ENCODE peak calls at places on chromosome 4, in ten cellular contexts. H, N, F, K, A, U, G, B, J and I are unnamed samples.

GRCh38 chr4:54942735-54943134 is 182.7 kb downstream of the KDR start:
- DNase-seq in H (no peak), N (no peak), F (no peak), K (peak), A (no peak), U (no peak), G (no peak), B (no peak), J (no peak), I (no peak)

GRCh38 chr4:17717301-17717700 is 64.1 kb downstream of the FAM184B start:
- DNase-seq in H (no peak), N (no peak), F (no peak), K (no peak), A (no peak), U (no peak), G (no peak), B (no peak), J (no peak), I (no peak)

GRCh38 chr4:98529970-98530569 is 128.3 kb downstream of the TSPAN5 start:
- DNase-seq in H (no peak), N (no peak), F (no peak), K (no peak), A (no peak), U (no peak), G (no peak), B (no peak), J (no peak), I (no peak)

GRCh38 chr4:55251352-55251751 is 94.7 kb upstream of the SRD5A3 start:
- DNase-seq in H (no peak), N (no peak), F (no peak), K (no peak), A (no peak), U (no peak), G (no peak), B (no peak), J (no peak), I (no peak)

GRCh38 chr4:143281507-143282169 is 55.0 kb upstream of the GAB1 start:
- DNase-seq in H (no peak), N (no peak), F (peak), K (no peak), A (no peak), U (no peak), G (no peak), B (no peak), J (no peak), I (no peak)

GRCh38 chr4:174119818-174120217 is 163.6 kb downstream of the FBXO8 start:
- DNase-seq in H (no peak), N (no peak), F (no peak), K (no peak), A (no peak), U (no peak), G (no peak), B (no peak), J (no peak), I (no peak)

GRCh38 chr4:60934896-60935295 is 265.2 kb upstream of the ADGRL3 start:
- DNase-seq in H (no peak), N (no peak), F (no peak), K (no peak), A (no peak), U (no peak), G (no peak), B (no peak), J (no peak), I (no peak)

GRCh38 chr4:108774809-108775530 is 12.1 kb upstream of the ETNPPL start:
- DNase-seq in H (peak), N (peak), F (no peak), K (no peak), A (peak), U (no peak), G (no peak), B (no peak), J (no peak), I (peak)

GRCh38 chr4:41360911-41361830 is 104.4 kb downstream of the UCHL1 start:
- DNase-seq in H (peak), N (peak), F (no peak), K (no peak), A (peak), U (no peak), G (no peak), B (peak), J (peak), I (peak)

GRCh38 chr4:73018595-73018994 is 50.9 kb downstream of the COX18 start:
- DNase-seq in H (no peak), N (no peak), F (no peak), K (no peak), A (no peak), U (no peak), G (no peak), B (no peak), J (no peak), I (no peak)

GRCh38 chr4:12145106-12145505 is 716.4 kb upstream of the HS3ST1 start:
- DNase-seq in H (no peak), N (no peak), F (no peak), K (no peak), A (no peak), U (no peak), G (no peak), B (no peak), J (no peak), I (no peak)

GRCh38 chr4:2936773-2937145 is 26.4 kb downstream of the NOP14 start:
- DNase-seq in H (peak), N (no peak), F (peak), K (peak), A (no peak), U (peak), G (no peak), B (no peak), J (peak), I (no peak)

GRCh38 chr4:3516836-3517730 is 15.1 kb downstream of the LRPAP1 start:
- DNase-seq in H (peak), N (no peak), F (no peak), K (no peak), A (no peak), U (peak), G (no peak), B (no peak), J (peak), I (no peak)

GRCh38 chr4:54384563-54384962 is 155.5 kb downstream of the PDGFRA start:
- DNase-seq in H (no peak), N (peak), F (peak), K (no peak), A (peak), U (no peak), G (no peak), B (no peak), J (no peak), I (peak)

GRCh38 chr4:81965911-81966310 is 407.9 kb downstream of the HNRNPD start:
- DNase-seq in H (no peak), N (no peak), F (no peak), K (no peak), A (no peak), U (no peak), G (no peak), B (no peak), J (no peak), I (no peak)

GRCh38 chr4:63922146-63922545 is 487.1 kb downstream of the TECRL start:
- DNase-seq in H (no peak), N (no peak), F (no peak), K (no peak), A (no peak), U (no peak), G (no peak), B (no peak), J (no peak), I (no peak)

GRCh38 chr4:112332398-112332797 is 35.2 kb downstream of the ALPK1 start:
- DNase-seq in H (no peak), N (no peak), F (no peak), K (no peak), A (no peak), U (no peak), G (no peak), B (no peak), J (no peak), I (no peak)

GRCh38 chr4:20992002-20992401 is 291.7 kb downstream of the PACRGL start:
- DNase-seq in H (no peak), N (no peak), F (no peak), K (no peak), A (no peak), U (no peak), G (no peak), B (no peak), J (no peak), I (no peak)

GRCh38 chr4:184476660-184477059 is 2.3 kb upstream of the IRF2 start:
- DNase-seq in H (no peak), N (no peak), F (no peak), K (peak), A (no peak), U (no peak), G (no peak), B (no peak), J (no peak), I (no peak)
- H3K27ac ChIP-seq in H (peak), N (peak), F (no peak), K (peak), A (no peak), U (no peak), G (no peak), B (peak), J (no peak), I (peak)

GRCh38 chr4:184824776-184825393 is 883 bp downstream of the ACSL1 start:
- DNase-seq in H (peak), N (peak), F (no peak), K (peak), A (no peak), U (no peak), G (no peak), B (no peak), J (no peak), I (no peak)
- H3K27ac ChIP-seq in H (peak), N (peak), F (no peak), K (peak), A (peak), U (no peak), G (no peak), B (no peak), J (peak), I (peak)

DNA sequence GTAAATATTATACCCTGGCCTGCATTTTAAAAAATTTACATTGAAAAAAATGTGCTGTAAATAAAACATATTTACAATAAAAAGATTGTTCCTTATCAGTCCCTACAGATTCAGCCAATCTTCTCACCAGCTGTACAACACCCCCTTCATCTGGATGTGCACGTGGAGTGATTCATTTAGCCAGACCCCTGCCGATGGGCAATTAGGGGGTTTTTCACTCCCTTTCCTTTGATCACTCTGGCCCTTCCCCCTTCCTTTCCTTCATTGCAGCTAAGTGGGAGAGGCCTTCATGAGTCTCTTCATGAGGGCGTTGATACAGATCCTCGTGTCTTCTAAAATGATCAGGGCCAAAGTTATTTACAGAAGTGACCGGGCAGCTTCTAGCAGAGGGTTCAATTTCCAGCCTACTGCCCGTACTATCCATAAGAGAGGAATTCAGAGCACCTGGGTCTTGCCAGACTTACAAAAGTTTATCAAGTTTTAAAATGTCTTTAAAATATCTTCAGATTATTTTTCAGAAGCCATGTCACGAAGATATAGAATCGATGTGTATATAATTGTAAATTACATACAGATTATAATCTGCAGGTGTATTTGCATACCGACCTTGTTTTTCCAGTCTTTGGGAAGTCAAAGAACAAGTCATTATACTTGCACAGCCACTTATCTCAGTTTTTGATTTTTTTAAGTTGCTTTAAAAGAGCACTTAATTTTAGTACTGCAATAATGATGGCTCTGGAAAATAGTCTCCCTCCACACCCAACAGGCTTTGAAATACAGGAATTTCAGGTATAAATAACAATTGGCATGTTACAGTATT is 21.4 kb upstream of the RASL11B start:
- DNase-seq in H (no peak), N (no peak), F (no peak), K (no peak), A (no peak), U (no peak), G (no peak), B (no peak), J (no peak), I (no peak)
- H3K27ac ChIP-seq in H (no peak), N (no peak), F (no peak), K (no peak), A (no peak), U (no peak), G (no peak), B (no peak), J (peak), I (no peak)

DNA sequence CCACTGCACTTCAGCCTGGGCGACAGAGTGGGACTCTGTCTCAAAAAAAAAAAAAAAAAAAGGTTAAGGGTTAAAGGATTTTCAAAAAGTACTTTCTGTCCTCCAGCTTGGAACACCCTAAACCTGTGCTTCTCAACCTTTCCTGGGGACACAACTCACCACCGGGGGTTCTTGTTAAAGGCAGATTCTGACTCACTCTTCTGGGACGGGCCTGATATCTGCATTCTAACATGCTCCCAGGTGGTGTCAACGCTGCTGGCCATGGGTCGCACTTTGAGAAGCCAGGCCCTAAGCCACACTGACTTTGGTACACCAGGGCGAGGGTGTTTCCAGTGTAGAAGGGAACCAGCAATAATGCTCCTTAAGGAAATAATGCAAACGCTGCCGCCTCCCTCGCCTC is 46.1 kb downstream of the AFAP1 start:
- DNase-seq in H (no peak), N (no peak), F (peak), K (no peak), A (no peak), U (no peak), G (no peak), B (no peak), J (no peak), I (no peak)
- H3K27ac ChIP-seq in H (no peak), N (no peak), F (peak), K (no peak), A (no peak), U (peak), G (no peak), B (no peak), J (no peak), I (no peak)